ENCODE peak calls at places on chromosomes 5 and 9, in eight cellular contexts. X, R, O, S, T, C, K and W are unnamed samples.

GRCh38 chr9:87527211-87527916 is 29.7 kb downstream of the DAPK1 start:
- DNase-seq in S (no peak), C (no peak), K (no peak), O (no peak), T (no peak), X (no peak), R (no peak), W (no peak)

GRCh38 chr5:43775000-43775399 is 172.0 kb downstream of the NNT start:
- DNase-seq in K (no peak), C (no peak), S (no peak), T (no peak), R (no peak), O (no peak), X (no peak), W (no peak)

GRCh38 chr5:137022043-137022442 is 477.1 kb downstream of the SPOCK1 start:
- DNase-seq in O (no peak), S (no peak), K (no peak), T (no peak), X (no peak), R (no peak), C (peak), W (no peak)

GRCh38 chr9:113957778-113958430 is 81.8 kb downstream of the ZNF618 start:
- DNase-seq in X (peak), S (no peak), O (no peak), T (no peak), R (peak), K (no peak), C (no peak), W (no peak)

GRCh38 chr9:133238851-133239532 is 29.9 kb upstream of the OBP2B start:
- DNase-seq in S (no peak), K (peak), O (peak), X (peak), T (peak), C (peak), R (peak), W (peak)

GRCh38 chr9:68860423-68860822 is 153.5 kb downstream of the PRKACG start:
- DNase-seq in X (no peak), C (no peak), O (no peak), T (no peak), S (no peak), K (no peak), R (no peak), W (no peak)

GRCh38 chr9:20355022-20355421 is 267.3 kb downstream of the MLLT3 start:
- DNase-seq in O (no peak), C (no peak), S (no peak), R (peak), T (no peak), K (no peak), X (peak), W (no peak)

GRCh38 chr9:121372563-121373400 is 2.7 kb upstream of the STOM start:
- DNase-seq in K (peak), T (no peak), X (peak), O (no peak), S (no peak), R (peak), C (no peak), W (no peak)

GRCh38 chr5:166781729-166782128 is 1509.7 kb upstream of the WWC1 start:
- DNase-seq in C (no peak), O (no peak), T (no peak), R (no peak), X (no peak), S (no peak), K (no peak), W (no peak)

GRCh38 chr5:143494162-143494561 is 90.7 kb upstream of the NR3C1 start:
- DNase-seq in T (no peak), S (no peak), C (no peak), K (no peak), R (peak), O (no peak), X (peak), W (no peak)

GRCh38 chr9:127528407-127529251 is 77.3 kb downstream of the LRSAM1 start:
- DNase-seq in K (no peak), T (no peak), S (no peak), O (no peak), C (no peak), R (peak), X (no peak), W (no peak)

GRCh38 chr9:127970401-127971313 is 10.1 kb downstream of the EEIG1 start:
- DNase-seq in C (no peak), R (no peak), O (peak), X (no peak), K (peak), S (no peak), T (peak), W (peak)

GRCh38 chr5:108529381-108529780 is 147.5 kb upstream of the FBXL17 start:
- DNase-seq in X (no peak), S (no peak), T (no peak), C (no peak), O (no peak), K (no peak), R (peak), W (no peak)

GRCh38 chr5:113450366-113451328 is 15.9 kb upstream of the TSSK1B start:
- DNase-seq in T (no peak), C (no peak), O (peak), K (no peak), S (no peak), R (peak), X (no peak), W (no peak)

GRCh38 chr9:621199-621860 is 220.2 kb upstream of the DMRT1 start:
- DNase-seq in R (peak), K (no peak), O (no peak), C (no peak), X (no peak), S (no peak), T (no peak), W (no peak)

GRCh38 chr5:177361418-177362101 is 3.8 kb downstream of the RGS14 start:
- DNase-seq in O (no peak), K (no peak), R (no peak), T (no peak), S (no peak), C (no peak), X (no peak), W (no peak)

GRCh38 chr5:56725709-56726108 is 89.6 kb upstream of the MAP3K1 start:
- DNase-seq in O (no peak), T (no peak), K (no peak), S (no peak), X (no peak), R (no peak), C (no peak), W (no peak)

GRCh38 chr5:107869459-107870115 is 198.8 kb upstream of the EFNA5 start:
- DNase-seq in R (peak), T (no peak), X (peak), O (no peak), C (no peak), K (no peak), S (no peak), W (no peak)

GRCh38 chr9:38254151-38254550 is 138.4 kb upstream of the ALDH1B1 start:
- DNase-seq in X (no peak), R (no peak), O (no peak), K (peak), S (no peak), C (no peak), T (no peak), W (no peak)

GRCh38 chr9:133943036-133943780 is 48.9 kb downstream of the VAV2 start:
- DNase-seq in S (no peak), T (no peak), K (no peak), R (no peak), X (no peak), O (no peak), C (peak), W (no peak)

GRCh38 chr5:100643473-100643872 is 108.3 kb downstream of the FAM174A start:
- DNase-seq in R (no peak), O (no peak), K (no peak), X (no peak), T (no peak), C (no peak), S (no peak), W (no peak)

GRCh38 chr5:120730214-120730613 is 266.1 kb downstream of the PRR16 start:
- DNase-seq in X (no peak), S (no peak), O (no peak), T (no peak), C (no peak), R (no peak), K (no peak), W (no peak)

GRCh38 chr5:55072668-55073067 is 29.8 kb upstream of the GZMA start:
- DNase-seq in R (no peak), O (peak), S (no peak), C (no peak), X (no peak), K (no peak), T (no peak), W (peak)

GRCh38 chr9:128706671-128707381 is 4.5 kb downstream of the PKN3 start:
- DNase-seq in R (no peak), T (no peak), S (no peak), O (no peak), X (no peak), K (no peak), C (no peak), W (no peak)

GRCh38 chr5:138702166-138702826 is 50.9 kb upstream of the CTNNA1 start:
- DNase-seq in X (no peak), S (no peak), O (no peak), R (peak), C (no peak), K (peak), T (no peak), W (no peak)

GRCh38 chr5:116938488-116938887 is 363.9 kb upstream of the SEMA6A start:
- DNase-seq in C (no peak), X (no peak), O (no peak), S (no peak), R (no peak), K (no peak), T (no peak), W (no peak)

GRCh38 chr9:134326754-134327526 is 685 bp downstream of the RXRA start:
- DNase-seq in O (no peak), S (no peak), R (peak), C (peak), K (no peak), T (no peak), X (peak), W (no peak)

GRCh38 chr9:76756273-76756650 is 8.0 kb upstream of the PCA3 start:
- DNase-seq in S (no peak), C (no peak), R (peak), X (peak), O (no peak), K (peak), T (no peak), W (no peak)

GRCh38 chr9:89675403-89675771 is 70.6 kb downstream of the GADD45G start:
- DNase-seq in X (no peak), K (peak), T (no peak), R (no peak), O (no peak), S (no peak), C (peak), W (no peak)

GRCh38 chr9:19405771-19406170 is 3.0 kb upstream of the ACER2 start:
- DNase-seq in O (no peak), R (no peak), X (no peak), S (no peak), K (peak), T (no peak), C (no peak), W (no peak)

GRCh38 chr5:143842920-143843319 is 31.0 kb downstream of the HMHB1 start:
- DNase-seq in S (no peak), K (peak), C (no peak), X (no peak), O (no peak), T (no peak), R (peak), W (no peak)

GRCh38 chr5:154179846-154180710 is 10.5 kb upstream of the GALNT10 start:
- DNase-seq in K (peak), X (peak), R (peak), S (peak), T (no peak), O (peak), C (no peak), W (peak)

GRCh38 chr5:164191240-164191639 is 685.8 kb downstream of the MAT2B start:
- DNase-seq in O (no peak), T (no peak), C (peak), S (peak), X (no peak), R (peak), K (no peak), W (no peak)

GRCh38 chr9:8762676-8763075 is 963.1 kb upstream of the DMAC1 start:
- DNase-seq in S (no peak), O (no peak), X (no peak), K (no peak), T (no peak), R (no peak), C (no peak), W (no peak)

GRCh38 chr5:140240987-140241706 is 61.8 kb downstream of the PFDN1 start:
- DNase-seq in T (no peak), S (peak), O (no peak), X (peak), C (peak), K (peak), R (peak), W (no peak)

GRCh38 chr9:96574455-96574854 is 45.2 kb downstream of the CDC14B start:
- DNase-seq in C (no peak), O (no peak), K (no peak), R (no peak), S (no peak), T (no peak), X (no peak), W (no peak)

GRCh38 chr5:86570427-86571083 is 47.2 kb upstream of the COX7C start:
- DNase-seq in T (no peak), C (no peak), O (no peak), K (no peak), R (no peak), S (no peak), X (no peak), W (no peak)